ENCODE peak calls at places on chromosomes 16 and 17, in four cellular contexts. A, C, J and Z are unnamed samples.

GRCh38 chr17:57665128-57665527 is 80.0 kb downstream of the CCDC182 start:
- DNase-seq in A (no peak), C (peak), J (no peak), Z (no peak)

GRCh38 chr17:9929873-9930272 is 24.8 kb upstream of the RCVRN start:
- DNase-seq in A (no peak), C (no peak), J (no peak), Z (no peak)

GRCh38 chr16:79402356-79402755 is 198.2 kb downstream of the MAF start:
- DNase-seq in A (no peak), C (no peak), J (no peak), Z (no peak)

GRCh38 chr17:48478224-48479013 is 48.4 kb upstream of the SKAP1 start:
- DNase-seq in A (no peak), C (no peak), J (no peak), Z (no peak)

GRCh38 chr17:60902399-60902798 is 224.7 kb downstream of the BCAS3 start:
- DNase-seq in A (no peak), C (no peak), J (no peak), Z (peak)

GRCh38 chr16:27335349-27336052 is 21.7 kb downstream of the IL4R start:
- DNase-seq in A (no peak), C (no peak), J (no peak), Z (no peak)

GRCh38 chr16:17063156-17063555 is 407.6 kb downstream of the XYLT1 start:
- DNase-seq in A (no peak), C (no peak), J (no peak), Z (no peak)

GRCh38 chr16:2149630-2150417 is 1.4 kb downstream of the RAB26 start:
- DNase-seq in A (no peak), C (peak), J (no peak), Z (no peak)

GRCh38 chr17:68097161-68097805 is 61.7 kb downstream of the KPNA2 start:
- DNase-seq in A (no peak), C (no peak), J (no peak), Z (no peak)

GRCh38 chr17:6894206-6894528 is 62.6 kb upstream of the TEKT1 start:
- DNase-seq in A (no peak), C (peak), J (no peak), Z (no peak)

GRCh38 chr17:47663997-47664941 is 14.6 kb downstream of the KPNB1 start:
- DNase-seq in A (no peak), C (peak), J (peak), Z (peak)

GRCh38 chr17:62668091-62668804 is 40.8 kb downstream of the MRC2 start:
- DNase-seq in A (no peak), C (no peak), J (no peak), Z (no peak)

GRCh38 chr17:82232322-82232785 is 3.5 kb downstream of the SLC16A3 start:
- DNase-seq in A (no peak), C (no peak), J (no peak), Z (no peak)

GRCh38 chr17:76241205-76241539 is 879 bp upstream of the RNF157 start:
- DNase-seq in A (peak), C (no peak), J (no peak), Z (no peak)

GRCh38 chr17:37231882-37232281 is 143.9 kb upstream of the C17orf78 start:
- DNase-seq in A (no peak), C (no peak), J (no peak), Z (no peak)

GRCh38 chr16:24841291-24841690 is 4.5 kb upstream of the SLC5A11 start:
- DNase-seq in A (no peak), C (no peak), J (no peak), Z (no peak)

GRCh38 chr17:72943826-72944689 is 148.4 kb downstream of the SLC39A11 start:
- DNase-seq in A (no peak), C (no peak), J (no peak), Z (no peak)

GRCh38 chr17:56786989-56787482 is 46.7 kb downstream of the C17orf67 start:
- DNase-seq in A (no peak), C (no peak), J (no peak), Z (peak)

GRCh38 chr16:28182183-28182582 is 29.6 kb downstream of the XPO6 start:
- DNase-seq in A (no peak), C (no peak), J (no peak), Z (peak)

GRCh38 chr16:83675136-83675535 is 132.6 kb upstream of the HSBP1 start:
- DNase-seq in A (no peak), C (peak), J (no peak), Z (no peak)

GRCh38 chr17:50051082-50051576 is 4.8 kb upstream of the ITGA3 start:
- DNase-seq in A (peak), C (no peak), J (peak), Z (peak)

GRCh38 chr17:57578608-57578990 is 166.5 kb downstream of the CCDC182 start:
- DNase-seq in A (no peak), C (no peak), J (no peak), Z (no peak)

GRCh38 chr16:84247844-84248243 is 8.0 kb upstream of the KCNG4 start:
- DNase-seq in A (no peak), C (no peak), J (no peak), Z (no peak)

GRCh38 chr17:1713878-1714487 is 3.8 kb upstream of the TLCD2 start:
- DNase-seq in A (peak), C (peak), J (no peak), Z (no peak)

GRCh38 chr17:51516924-51517323 is 256.6 kb downstream of the UTP18 start:
- DNase-seq in A (no peak), C (no peak), J (no peak), Z (no peak)

GRCh38 chr17:39485555-39485954 is 24.3 kb downstream of the CDK12 start:
- DNase-seq in A (no peak), C (no peak), J (no peak), Z (peak)

GRCh38 chr17:40361063-40361924 is 3.2 kb downstream of the GJD3 start:
- DNase-seq in A (peak), C (no peak), J (no peak), Z (no peak)

GRCh38 chr17:76530489-76530814 is 7.1 kb downstream of the CYGB start:
- DNase-seq in A (peak), C (no peak), J (no peak), Z (no peak)

GRCh38 chr16:53839150-53839549 is 135.2 kb downstream of the FTO start:
- DNase-seq in A (no peak), C (no peak), J (no peak), Z (no peak)

GRCh38 chr16:54285414-54286066 is 1.0 kb downstream of the IRX3 start:
- DNase-seq in A (peak), C (peak), J (no peak), Z (no peak)

GRCh38 chr17:33124871-33125551 is 133.4 kb downstream of the SPACA3 start:
- DNase-seq in A (no peak), C (no peak), J (no peak), Z (no peak)

GRCh38 chr17:30550512-30551273 is 73.5 kb downstream of the GOSR1 start:
- DNase-seq in A (no peak), C (no peak), J (no peak), Z (peak)

GRCh38 chr16:50273382-50273690 is 7.0 kb downstream of the ADCY7 start:
- DNase-seq in A (peak), C (no peak), J (no peak), Z (no peak)

GRCh38 chr16:31216552-31217530 is at the start of gene PYDC1:
- DNase-seq in A (no peak), C (peak), J (no peak), Z (no peak)

GRCh38 chr17:8222630-8223355 is 12.4 kb upstream of the AURKB start:
- DNase-seq in A (peak), C (peak), J (peak), Z (peak)

GRCh38 chr17:8222380-8222629 is 11.9 kb upstream of the AURKB start:
- DNase-seq in A (no peak), C (peak), J (no peak), Z (no peak)

GRCh38 chr17:8223356-8224063 is 13.1 kb upstream of the AURKB start:
- DNase-seq in A (peak), C (peak), J (peak), Z (peak)

GRCh38 chr17:8221663-8222379 is 11.4 kb upstream of the AURKB start:
- DNase-seq in A (peak), C (peak), J (peak), Z (peak)

DNA sequence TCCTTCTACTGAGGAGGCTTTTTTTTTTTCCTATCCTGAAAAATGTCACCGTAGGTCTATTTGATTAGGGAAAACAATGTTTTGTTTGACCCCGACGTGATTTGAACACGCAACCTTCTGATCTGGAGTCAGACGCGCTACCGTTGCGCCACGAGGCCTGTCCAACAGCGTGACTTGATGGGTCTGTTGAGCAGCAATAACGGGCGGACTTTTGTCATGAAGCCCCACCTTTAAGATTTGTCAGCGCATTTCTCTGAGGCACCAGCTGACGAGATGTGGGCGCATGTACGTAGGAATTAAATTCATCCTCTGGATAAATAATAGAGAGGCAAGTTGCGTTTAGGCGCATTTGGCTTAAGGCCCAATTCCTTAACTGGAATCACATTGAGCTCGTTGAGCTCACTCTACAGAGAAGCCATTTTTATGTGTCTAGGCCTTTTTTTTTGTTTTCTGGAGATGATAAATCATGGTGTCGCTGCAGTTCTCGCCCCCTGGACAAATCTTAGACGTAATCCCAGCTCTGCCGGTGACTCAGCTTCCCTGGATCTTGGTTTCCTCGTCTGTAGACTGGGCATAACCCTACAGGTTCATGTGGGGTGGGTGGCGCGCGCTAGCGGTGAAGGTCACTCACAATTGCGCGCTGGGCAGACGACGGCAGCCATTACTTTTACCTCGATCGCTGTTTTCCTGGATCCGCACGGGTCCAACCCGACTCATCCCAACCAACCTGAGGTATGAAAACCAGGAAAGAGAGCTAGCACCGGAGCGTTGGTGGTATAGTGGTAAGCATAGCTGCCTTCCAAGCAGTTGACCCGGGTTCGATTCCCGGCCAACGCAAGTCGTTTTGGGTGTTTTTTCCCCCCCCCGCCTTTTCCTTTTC is 10.6 kb upstream of the AURKB start:
- DNase-seq in A (peak), C (peak), J (peak), Z (peak)
- TF ChIP-seq CTCF in A (no peak), C (peak), J (no peak), Z (no peak)

GRCh38 chr17:45381001-45381400 is 51.7 kb downstream of the ARHGAP27 start:
- DNase-seq in A (no peak), C (no peak), J (no peak), Z (no peak)
- H3K27ac ChIP-seq in A (no peak), C (no peak), J (no peak), Z (no peak)

DNA sequence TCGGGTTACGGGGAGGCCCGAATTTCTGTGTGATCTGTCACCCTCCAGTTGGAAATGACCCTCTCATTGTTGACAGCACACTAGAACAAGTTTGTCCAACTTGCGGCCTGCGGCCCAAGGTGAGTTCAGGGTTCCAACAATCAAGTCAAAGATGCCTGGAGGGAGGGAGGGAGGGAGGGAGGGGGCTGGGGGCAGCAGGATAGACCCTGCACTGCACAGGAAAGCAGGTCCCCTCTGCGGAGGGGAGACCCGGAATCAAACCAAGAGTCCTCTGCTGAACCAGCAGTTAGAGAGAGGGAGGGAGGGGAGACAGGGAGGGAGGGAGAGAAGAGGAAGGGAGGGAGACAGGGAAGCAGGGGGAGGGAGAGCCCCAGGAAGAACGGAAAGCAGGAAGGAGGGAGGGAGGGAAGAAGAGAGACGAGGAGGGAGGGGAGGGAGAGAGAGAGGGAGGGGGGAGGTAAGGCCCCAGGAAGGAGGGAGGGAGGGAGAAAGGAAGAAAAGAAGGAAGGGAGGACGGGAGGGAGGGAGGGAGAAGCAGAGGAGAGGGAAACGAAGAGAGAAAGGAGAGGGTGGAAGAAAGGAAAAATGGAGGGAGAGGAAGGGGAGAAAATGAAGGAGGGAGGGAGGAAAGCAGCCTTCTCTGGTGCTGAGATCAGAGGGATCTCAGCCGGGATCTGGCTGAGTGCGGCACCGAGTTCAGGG is 96.7 kb upstream of the CDH5 start:
- DNase-seq in A (no peak), C (no peak), J (no peak), Z (no peak)
- H3K4me3 ChIP-seq in A (peak), C (no peak), J (no peak), Z (peak)

GRCh38 chr16:23683487-23683886 is 4.8 kb downstream of the PLK1 start:
- DNase-seq in A (no peak), C (no peak), J (no peak), Z (no peak)

GRCh38 chr16:23691483-23692189 is 12.9 kb downstream of the PLK1 start:
- DNase-seq in A (no peak), C (no peak), J (no peak), Z (no peak)

GRCh38 chr16:23690771-23691482 is 12.2 kb downstream of the PLK1 start:
- DNase-seq in A (no peak), C (no peak), J (no peak), Z (no peak)

GRCh38 chr16:23689442-23690187 is 10.9 kb downstream of the PLK1 start:
- DNase-seq in A (no peak), C (no peak), J (no peak), Z (no peak)

DNA sequence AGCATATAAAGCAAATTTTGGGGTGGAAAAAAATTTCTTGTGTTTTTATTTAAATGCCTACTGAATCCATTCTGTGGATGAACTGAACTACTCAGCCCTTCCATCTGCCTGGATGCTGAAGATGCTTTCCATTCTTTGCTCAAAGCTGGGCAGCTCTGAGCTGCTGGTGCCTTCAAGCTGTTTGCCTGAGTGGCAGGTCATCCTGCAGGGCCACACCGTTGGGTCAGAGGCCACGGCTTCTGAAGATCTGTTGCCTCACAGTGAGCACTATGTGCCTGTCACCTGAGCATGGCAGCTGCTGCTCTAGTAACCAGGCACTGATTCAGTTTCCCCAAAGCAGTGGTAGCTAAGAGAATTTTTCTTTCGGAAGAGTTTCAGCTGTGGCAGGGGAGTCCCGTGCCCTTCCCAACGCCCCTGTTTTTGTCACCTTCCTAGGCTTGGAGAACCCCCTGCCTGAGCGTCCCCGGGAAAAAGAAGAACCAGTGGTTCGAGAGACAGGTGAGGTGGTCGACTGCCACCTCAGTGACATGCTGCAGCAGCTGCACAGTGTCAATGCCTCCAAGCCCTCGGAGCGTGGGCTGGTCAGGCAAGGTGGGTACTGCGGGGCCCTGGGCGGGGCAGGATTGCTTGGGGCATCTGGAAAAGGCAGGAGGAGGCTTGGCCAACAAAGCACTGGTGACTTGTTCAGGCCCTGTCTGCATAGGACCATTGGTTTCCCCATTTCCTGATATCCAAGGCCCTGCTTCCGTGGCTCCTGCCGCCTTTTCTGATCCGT is 8.5 kb downstream of the PLK1 start:
- DNase-seq in A (no peak), C (no peak), J (no peak), Z (no peak)
- TF ChIP-seq CTCF in A (no peak), C (no peak), J (no peak), Z (no peak)

DNA sequence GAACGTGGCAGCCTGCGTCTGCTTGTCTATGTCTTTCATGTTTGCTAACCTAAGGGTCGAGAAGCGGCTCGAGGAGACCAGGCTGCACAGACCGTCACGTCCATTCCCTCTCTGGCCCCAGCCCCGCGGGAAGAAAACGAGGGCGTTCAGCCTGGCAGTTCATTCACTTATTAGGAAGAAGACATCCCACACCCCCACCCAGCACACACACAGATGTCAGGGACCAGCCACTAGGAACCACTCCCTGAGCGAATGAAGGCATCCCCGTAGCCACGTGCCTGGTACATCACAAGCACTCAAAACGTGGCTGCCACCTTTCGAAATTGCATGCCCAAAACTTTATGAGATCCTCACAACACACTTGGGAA is 712 bp upstream of the MTHFSD start:
- DNase-seq in A (no peak), C (no peak), J (no peak), Z (no peak)
- H3K27ac ChIP-seq in A (peak), C (no peak), J (peak), Z (peak)

DNA sequence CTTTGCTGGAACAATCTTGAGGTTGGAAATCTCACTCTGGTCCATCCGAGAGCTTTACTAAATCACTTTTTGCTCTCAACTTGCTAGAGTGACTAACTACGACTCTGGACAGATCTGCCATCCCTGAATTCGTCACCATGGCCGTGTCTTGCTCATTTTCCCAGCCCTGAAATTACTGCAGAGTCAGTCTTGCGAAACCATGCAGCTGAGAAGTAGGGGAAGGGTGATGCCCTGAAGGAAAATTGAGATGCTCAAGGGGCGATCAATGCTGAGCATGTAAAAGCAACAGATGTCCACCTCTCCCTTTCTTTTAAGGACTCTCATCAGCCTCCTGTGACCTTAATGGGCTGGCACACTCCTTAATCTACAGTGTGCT is 18.8 kb downstream of the PCTP start:
- DNase-seq in A (peak), C (no peak), J (no peak), Z (peak)
- H3K4me3 ChIP-seq in A (no peak), C (no peak), J (no peak), Z (no peak)

DNA sequence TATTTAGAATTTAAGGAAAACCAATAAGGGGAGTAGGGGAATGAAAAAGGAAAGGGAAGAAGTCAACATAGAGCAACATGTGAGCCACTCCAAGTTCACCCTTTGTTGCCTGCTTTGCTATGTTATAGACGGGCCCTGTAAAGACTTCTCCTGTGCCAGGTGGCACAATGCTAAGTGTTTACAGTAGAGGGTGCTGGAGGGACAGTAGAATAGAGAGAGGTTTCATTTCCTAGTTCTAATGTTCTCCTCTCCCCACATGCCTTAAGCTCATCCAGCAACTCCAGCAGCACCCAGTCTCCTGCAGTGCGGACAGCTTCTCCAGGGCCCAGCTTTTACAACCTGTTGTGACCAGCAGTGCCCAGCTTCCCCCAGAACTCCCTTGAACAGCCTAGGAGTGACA is 468.0 kb downstream of the HS3ST3B1 start:
- DNase-seq in A (no peak), C (no peak), J (no peak), Z (no peak)
- TF ChIP-seq CTCF in A (no peak), C (no peak), J (no peak), Z (no peak)